ENCODE peak calls at places on chromosomes 5 and 9, in eight cellular contexts. D is stomach, C is tibial nerve, H is Peyer's patch, R is fibroblast of lung, P is neural progenitor cell, Q is transverse colon, F is body of pancreas. S is an unnamed sample. For H3K36me3, the result is how much of the 10 kb centered on the place peaks cover.

GRCh38 chr9:19154135-19154612 is 26.9 kb upstream of the PLIN2 start:
- DNase-seq in D (no peak), C (peak), H (no peak), R (peak), P (no peak), Q (no peak), F (peak), S (no peak)

GRCh38 chr5:123813251-123813650 is 301.3 kb downstream of the CSNK1G3 start:
- DNase-seq in D (no peak), C (no peak), H (no peak), R (peak), P (no peak), Q (no peak), F (no peak), S (no peak)

GRCh38 chr9:129270903-129271431 is 92.9 kb upstream of the IER5L start:
- DNase-seq in D (no peak), C (no peak), H (no peak), R (peak), P (no peak), Q (peak), F (no peak), S (no peak)

GRCh38 chr5:176381423-176381822 is 7.0 kb downstream of the NOP16 start:
- DNase-seq in D (no peak), C (no peak), H (no peak), R (no peak), P (no peak), Q (no peak), F (no peak), S (no peak)

GRCh38 chr9:21965401-21965951 is 28.7 kb downstream of the CDKN2A start:
- DNase-seq in D (peak), C (no peak), H (peak), R (peak), P (peak), Q (peak), F (peak), S (peak)

GRCh38 chr9:132644251-132644650 is 25.5 kb downstream of the DDX31 start:
- DNase-seq in D (no peak), C (no peak), H (no peak), R (no peak), P (peak), Q (no peak), F (no peak), S (no peak)

GRCh38 chr5:2685651-2686050 is 65.8 kb downstream of the IRX2 start:
- DNase-seq in D (no peak), C (no peak), H (no peak), R (peak), P (no peak), Q (no peak), F (no peak), S (no peak)

GRCh38 chr5:162591724-162592123 is 524.2 kb downstream of the GABRG2 start:
- DNase-seq in D (no peak), C (no peak), H (no peak), R (no peak), P (no peak), Q (no peak), F (no peak), S (no peak)

GRCh38 chr9:124574944-124575343 is 67.7 kb upstream of the NR5A1 start:
- DNase-seq in D (no peak), C (no peak), H (no peak), R (peak), P (no peak), Q (no peak), F (no peak), S (no peak)

GRCh38 chr9:27888661-27889295 is 315.5 kb upstream of the C9orf72 start:
- DNase-seq in D (peak), C (no peak), H (no peak), R (no peak), P (no peak), Q (peak), F (peak), S (no peak)

GRCh38 chr9:78115073-78115472 is 83.5 kb upstream of the GNAQ start:
- DNase-seq in D (no peak), C (no peak), H (no peak), R (no peak), P (peak), Q (no peak), F (no peak), S (no peak)

GRCh38 chr5:136082390-136083193 is 50.1 kb upstream of the SMAD5 start:
- DNase-seq in D (peak), C (peak), H (peak), R (no peak), P (peak), Q (peak), F (peak), S (peak)

GRCh38 chr9:117184173-117184572 is 230.7 kb downstream of the ASTN2 start:
- DNase-seq in D (no peak), C (no peak), H (no peak), R (no peak), P (no peak), Q (no peak), F (no peak), S (no peak)

GRCh38 chr9:69145148-69145547 is 28.9 kb upstream of the TJP2 start:
- DNase-seq in D (no peak), C (no peak), H (no peak), R (no peak), P (no peak), Q (no peak), F (no peak), S (no peak)

GRCh38 chr9:1120500-1120899 is 70.3 kb downstream of the DMRT2 start:
- DNase-seq in D (no peak), C (no peak), H (no peak), R (no peak), P (no peak), Q (no peak), F (no peak), S (no peak)

GRCh38 chr9:25677301-25678146 is 720 bp downstream of the TUSC1 start:
- DNase-seq in D (peak), C (peak), H (peak), R (peak), P (peak), Q (peak), F (peak), S (no peak)

GRCh38 chr9:20504930-20505329 is 117.4 kb downstream of the MLLT3 start:
- DNase-seq in D (no peak), C (no peak), H (no peak), R (no peak), P (no peak), Q (no peak), F (no peak), S (peak)

GRCh38 chr9:133935328-133936040 is 56.6 kb downstream of the VAV2 start:
- DNase-seq in D (peak), C (peak), H (no peak), R (peak), P (no peak), Q (peak), F (peak), S (no peak)

GRCh38 chr5:124403281-124403680 is 343.2 kb downstream of the ZNF608 start:
- DNase-seq in D (no peak), C (no peak), H (no peak), R (no peak), P (no peak), Q (peak), F (no peak), S (no peak)

GRCh38 chr9:128192601-128193371 is 1.4 kb upstream of the CIZ1 start:
- DNase-seq in D (peak), C (peak), H (peak), R (peak), P (no peak), Q (peak), F (peak), S (peak)

GRCh38 chr5:100794844-100795243 is 108.2 kb downstream of the ST8SIA4 start:
- DNase-seq in D (no peak), C (no peak), H (no peak), R (no peak), P (no peak), Q (peak), F (no peak), S (no peak)

GRCh38 chr9:90905079-90905478 is 103.5 kb downstream of the SYK start:
- DNase-seq in D (peak), C (no peak), H (no peak), R (no peak), P (no peak), Q (no peak), F (peak), S (no peak)

GRCh38 chr9:111897831-111898144 is 1.2 kb downstream of the UGCG start:
- DNase-seq in D (no peak), C (no peak), H (peak), R (peak), P (no peak), Q (peak), F (no peak), S (no peak)

GRCh38 chr9:90107021-90107771 is 502.4 kb downstream of the GADD45G start:
- DNase-seq in D (peak), C (peak), H (no peak), R (peak), P (no peak), Q (peak), F (peak), S (no peak)

GRCh38 chr5:88964831-88965230 is 81.8 kb upstream of the MEF2C start:
- DNase-seq in D (no peak), C (no peak), H (no peak), R (no peak), P (no peak), Q (no peak), F (no peak), S (no peak)

GRCh38 chr5:66860199-66860975 is 264.2 kb downstream of the MAST4 start:
- DNase-seq in D (no peak), C (no peak), H (no peak), R (peak), P (peak), Q (no peak), F (no peak), S (no peak)

GRCh38 chr5:76283670-76284069 is 119.4 kb upstream of the IQGAP2 start:
- DNase-seq in D (no peak), C (no peak), H (no peak), R (no peak), P (no peak), Q (no peak), F (no peak), S (no peak)

GRCh38 chr5:89444073-89444472 is 561.1 kb upstream of the MEF2C start:
- DNase-seq in D (no peak), C (no peak), H (peak), R (no peak), P (no peak), Q (no peak), F (no peak), S (no peak)

GRCh38 chr5:52846443-52846842 is 58.7 kb downstream of the ITGA1 start:
- DNase-seq in D (no peak), C (no peak), H (no peak), R (peak), P (no peak), Q (no peak), F (no peak), S (no peak)

GRCh38 chr9:5922192-5922591 is 31.5 kb downstream of the MLANA start:
- DNase-seq in D (no peak), C (no peak), H (no peak), R (no peak), P (no peak), Q (no peak), F (no peak), S (no peak)

GRCh38 chr5:138468133-138468965 is 3.1 kb downstream of the EGR1 start:
- DNase-seq in D (no peak), C (no peak), H (no peak), R (peak), P (no peak), Q (no peak), F (no peak), S (no peak)

GRCh38 chr5:14011089-14012004 is 66.9 kb upstream of the DNAH5 start:
- DNase-seq in D (peak), C (peak), H (peak), R (peak), P (peak), Q (peak), F (peak), S (no peak)

GRCh38 chr5:172403191-172403794 is 51.0 kb downstream of the SH3PXD2B start:
- DNase-seq in D (no peak), C (peak), H (peak), R (peak), P (peak), Q (peak), F (peak), S (no peak)

GRCh38 chr5:172402531-172403190 is 51.7 kb downstream of the SH3PXD2B start:
- DNase-seq in D (no peak), C (no peak), H (no peak), R (peak), P (no peak), Q (no peak), F (no peak), S (no peak)

GRCh38 chr5:172404746-172405145 is 49.6 kb downstream of the SH3PXD2B start:
- DNase-seq in D (no peak), C (no peak), H (no peak), R (no peak), P (no peak), Q (no peak), F (no peak), S (no peak)

GRCh38 chr5:172405226-172405625 is 49.1 kb downstream of the SH3PXD2B start:
- DNase-seq in D (no peak), C (no peak), H (no peak), R (no peak), P (no peak), Q (no peak), F (no peak), S (no peak)

GRCh38 chr5:172403822-172404221 is 50.5 kb downstream of the SH3PXD2B start:
- DNase-seq in D (no peak), C (no peak), H (no peak), R (no peak), P (no peak), Q (no peak), F (no peak), S (no peak)
- H3K27ac ChIP-seq in D (no peak), C (peak), H (peak), R (no peak), P (no peak), Q (peak), F (no peak), S (no peak)

GRCh38 chr5:160036243-160036642 is 27.3 kb downstream of the TTC1 start:
- DNase-seq in D (no peak), C (no peak), H (no peak), R (no peak), P (no peak), Q (no peak), F (no peak), S (no peak)

GRCh38 chr5:160039810-160040470 is 31.0 kb downstream of the TTC1 start:
- DNase-seq in D (no peak), C (no peak), H (no peak), R (no peak), P (no peak), Q (no peak), F (no peak), S (no peak)

GRCh38 chr5:160042674-160043073 is 33.7 kb downstream of the TTC1 start:
- DNase-seq in D (no peak), C (no peak), H (no peak), R (no peak), P (no peak), Q (no peak), F (no peak), S (no peak)

GRCh38 chr5:160036884-160037283 is 27.9 kb downstream of the TTC1 start:
- DNase-seq in D (no peak), C (no peak), H (no peak), R (no peak), P (no peak), Q (no peak), F (no peak), S (no peak)

GRCh38 chr5:160040471-160040835 is 31.5 kb downstream of the TTC1 start:
- DNase-seq in D (no peak), C (no peak), H (no peak), R (no peak), P (no peak), Q (no peak), F (no peak), S (no peak)
- H3K36me3 ChIP-seq in D (half or more), C (under half), H (under half), R (under half), P (under half), Q (under half), F (under half), S (under half)

GRCh38 chr5:57416246-57416996 is 66.2 kb downstream of the ACTBL2 start:
- DNase-seq in D (no peak), C (no peak), H (no peak), R (peak), P (no peak), Q (no peak), F (no peak), S (no peak)
- H3K4me3 ChIP-seq in D (no peak), C (no peak), H (no peak), R (no peak), P (no peak), Q (no peak), F (no peak), S (no peak)

GRCh38 chr9:115058175-115058574 is 59.8 kb downstream of the TNC start:
- DNase-seq in D (no peak), C (no peak), H (no peak), R (no peak), P (no peak), Q (no peak), F (no peak), S (no peak)
- H3K27ac ChIP-seq in D (no peak), C (peak), H (peak), R (no peak), P (no peak), Q (peak), F (no peak), S (no peak)

S was measured in CD8-positive, alpha-beta T cell.